ENCODE peak calls at places on chromosomes 6 and 20, in nine cellular contexts. I is stimulated activated CD4-positive, alpha-beta T cell treated with anti-CD3 and anti-CD28 coated beads, Interleukin-15, amount 100 ng/mL, for 24 hours; K is NCI-H460; D is ureter; J is NCI-H2081; B is Jurkat, Clone E6-1; R is H54; L is prostate gland; E is psoas muscle. A is an unnamed sample.

GRCh38 chr6:169490830-169491229 is 211.0 kb downstream of the WDR27 start:
- DNase-seq in I (no peak), K (no peak), D (no peak), J (no peak), B (no peak), R (no peak), L (no peak), E (no peak), A (no peak)

GRCh38 chr20:219290-220115 is 7.6 kb upstream of the DEFB129 start:
- DNase-seq in I (no peak), K (peak; percentile 22), D (no peak), J (peak; percentile 2), B (peak; percentile 10), R (peak; percentile 15), L (no peak), E (no peak), A (peak; percentile 4)

GRCh38 chr6:168541307-168541706 is 100.3 kb downstream of the SMOC2 start:
- DNase-seq in I (no peak), K (no peak), D (no peak), J (no peak), B (no peak), R (no peak), L (no peak), E (no peak), A (no peak)

GRCh38 chr6:26087284-26088115 is at the start of gene HFE:
- DNase-seq in I (peak; percentile 47), K (peak; percentile 16), D (peak; percentile 62), J (peak; percentile 11), B (no peak), R (peak; percentile 46), L (peak; percentile 47), E (peak; percentile 64), A (no peak)

GRCh38 chr6:113953346-113953745 is 17.6 kb downstream of the HDAC2 start:
- DNase-seq in I (no peak), K (no peak), D (no peak), J (no peak), B (no peak), R (no peak), L (no peak), E (no peak), A (no peak)

GRCh38 chr20:48794360-48794759 is 33.4 kb downstream of the PREX1 start:
- DNase-seq in I (no peak), K (no peak), D (no peak), J (no peak), B (no peak), R (no peak), L (no peak), E (no peak), A (no peak)

GRCh38 chr20:3067139-3068009 is 4.0 kb upstream of the OXT start:
- DNase-seq in I (no peak), K (peak; percentile 67), D (no peak), J (no peak), B (no peak), R (no peak), L (no peak), E (no peak), A (no peak)

GRCh38 chr6:140105857-140106256 is 731.4 kb upstream of the CITED2 start:
- DNase-seq in I (peak; percentile 2), K (peak; percentile 4), D (no peak), J (no peak), B (peak; percentile 20), R (no peak), L (no peak), E (no peak), A (no peak)

GRCh38 chr6:27374824-27375612 is 13.5 kb upstream of the ZNF391 start:
- DNase-seq in I (peak; percentile 81), K (peak; percentile 61), D (peak; percentile 83), J (peak; percentile 75), B (no peak), R (peak; percentile 21), L (peak; percentile 83), E (peak; percentile 82), A (peak; percentile 92)

GRCh38 chr20:15039088-15039762 is 701.8 kb upstream of the FLRT3 start:
- DNase-seq in I (no peak), K (no peak), D (no peak), J (no peak), B (peak; percentile 56), R (no peak), L (peak; percentile 23), E (no peak), A (no peak)

GRCh38 chr6:138115191-138115590 is 8.0 kb upstream of the PERP start:
- DNase-seq in I (no peak), K (no peak), D (no peak), J (no peak), B (no peak), R (no peak), L (no peak), E (no peak), A (peak; percentile 27)

A was measured in NCI-H345.